ENCODE peak calls at places on chromosomes 16 and 17, in eight cellular contexts. F is A549, R is IMR-90, A is heart left ventricle, U is H54, W is tibial nerve, J is lower leg skin, M is testis. O is an unnamed sample.

GRCh38 chr17:38575781-38576180 is 30.0 kb downstream of the SRCIN1 start:
- DNase-seq in J (no peak), A (no peak), M (no peak), U (no peak), R (no peak), F (no peak), W (no peak), O (no peak)

GRCh38 chr17:78736526-78737079 is 45.5 kb downstream of the CYTH1 start:
- DNase-seq in A (peak), F (peak), J (peak), U (no peak), W (peak), R (no peak), M (peak), O (peak)

GRCh38 chr16:74073471-74073870 is 223.1 kb upstream of the PSMD7 start:
- DNase-seq in M (no peak), U (no peak), A (no peak), W (no peak), F (no peak), R (peak), J (peak), O (no peak)

GRCh38 chr16:11151156-11151904 is 104.7 kb downstream of the SOCS1 start:
- DNase-seq in J (no peak), R (no peak), W (no peak), U (no peak), M (no peak), F (no peak), A (no peak), O (no peak)

GRCh38 chr16:85380002-85380395 is 233.1 kb upstream of the GSE1 start:
- DNase-seq in M (no peak), A (no peak), J (no peak), U (no peak), R (no peak), W (no peak), F (no peak), O (no peak)

GRCh38 chr17:36934759-36935630 is 2.3 kb upstream of the LHX1 start:
- DNase-seq in R (no peak), J (peak), M (no peak), F (peak), A (no peak), U (no peak), W (no peak), O (no peak)

GRCh38 chr17:15123593-15124590 is 141.2 kb downstream of the PMP22 start:
- DNase-seq in A (no peak), F (no peak), U (no peak), M (no peak), J (no peak), R (peak), W (no peak), O (no peak)

GRCh38 chr17:81831957-81832607 is 1.0 kb downstream of the MCRIP1 start:
- DNase-seq in W (no peak), M (peak), J (no peak), F (no peak), U (no peak), A (no peak), R (peak), O (peak)

GRCh38 chr16:5776876-5777275 is 679.3 kb upstream of the EEF2KMT start:
- DNase-seq in F (no peak), U (no peak), J (no peak), M (no peak), W (no peak), A (no peak), R (no peak), O (no peak)

GRCh38 chr16:85845276-85845675 is 45.8 kb downstream of the COX4I1 start:
- DNase-seq in U (no peak), M (peak), W (no peak), J (no peak), F (no peak), A (no peak), R (no peak), O (no peak)

GRCh38 chr16:24950275-24950674 is 64.9 kb downstream of the ARHGAP17 start:
- DNase-seq in F (no peak), R (peak), J (peak), A (no peak), M (no peak), W (no peak), U (peak), O (no peak)

GRCh38 chr16:61791465-61791864 is 244.8 kb downstream of the CDH8 start:
- DNase-seq in U (no peak), A (no peak), R (no peak), M (no peak), W (no peak), F (no peak), J (no peak), O (no peak)

GRCh38 chr17:69672924-69673323 is 258.4 kb downstream of the MAP2K6 start:
- DNase-seq in F (peak), J (no peak), M (no peak), R (peak), A (no peak), W (no peak), U (peak), O (no peak)

GRCh38 chr16:11258553-11259287 is 2.7 kb upstream of the SOCS1 start:
- DNase-seq in W (peak), A (peak), J (peak), M (peak), U (no peak), F (no peak), R (no peak), O (peak)

GRCh38 chr16:69397821-69398521 is 12.2 kb upstream of the TERF2 start:
- DNase-seq in A (peak), R (peak), M (peak), F (peak), U (no peak), W (peak), J (no peak), O (peak)

GRCh38 chr17:73363788-73364522 is 52.2 kb upstream of the CDC42EP4 start:
- DNase-seq in J (no peak), M (no peak), A (no peak), U (no peak), R (no peak), F (no peak), W (no peak), O (no peak)

GRCh38 chr16:15607700-15608396 is 35.1 kb downstream of the MARF1 start:
- DNase-seq in R (peak), W (peak), J (no peak), F (no peak), A (peak), M (peak), U (no peak), O (no peak)

GRCh38 chr16:13923703-13924298 is 3.8 kb downstream of the ERCC4 start:
- DNase-seq in U (no peak), M (no peak), F (peak), W (no peak), R (peak), J (no peak), A (no peak), O (no peak)

GRCh38 chr16:11160676-11161115 is 95.3 kb downstream of the SOCS1 start:
- DNase-seq in J (no peak), U (no peak), A (no peak), M (no peak), W (no peak), R (no peak), F (no peak), O (no peak)

GRCh38 chr16:9351440-9351839 is 260.0 kb downstream of the HAPSTR1 start:
- DNase-seq in U (no peak), W (no peak), F (no peak), M (no peak), J (peak), A (no peak), R (no peak), O (no peak)

GRCh38 chr16:997440-998051 is 16.0 kb downstream of the SOX8 start:
- DNase-seq in R (peak), A (peak), U (no peak), M (no peak), J (no peak), F (peak), W (no peak), O (no peak)

GRCh38 chr17:81294512-81295030 is 536 bp downstream of the SLC38A10 start:
- DNase-seq in R (peak), A (no peak), F (no peak), W (no peak), M (peak), J (no peak), U (no peak), O (peak)

GRCh38 chr16:69859105-69859969 is 91.8 kb upstream of the CLEC18A start:
- DNase-seq in A (peak), U (no peak), M (peak), W (peak), J (no peak), F (peak), R (no peak), O (peak)

GRCh38 chr16:21611178-21611545 is 11.8 kb downstream of the METTL9 start:
- DNase-seq in F (no peak), R (peak), A (no peak), M (no peak), W (no peak), J (no peak), U (no peak), O (no peak)

GRCh38 chr17:27348196-27348595 is 54.3 kb downstream of the WSB1 start:
- DNase-seq in R (no peak), M (no peak), A (no peak), J (no peak), F (no peak), U (no peak), W (no peak), O (no peak)

GRCh38 chr16:64900517-64900916 is 221.3 kb downstream of the CDH11 start:
- DNase-seq in A (no peak), F (no peak), U (no peak), M (no peak), R (no peak), J (no peak), W (no peak), O (no peak)

GRCh38 chr17:9684955-9685621 is 39.8 kb downstream of the USP43 start:
- DNase-seq in F (peak), M (no peak), J (no peak), A (no peak), R (no peak), W (no peak), U (peak), O (no peak)
- TF ChIP-seq POLR2A in F (no peak), M (no peak), J (no peak), A (no peak), R (no peak), W (no peak), U (no peak), O (no peak)

GRCh38 chr17:7842950-7843535 is 9.0 kb downstream of the KDM6B start:
- DNase-seq in W (peak), M (peak), R (peak), J (peak), F (peak), U (no peak), A (peak), O (peak)

GRCh38 chr17:7841309-7841621 is 7.2 kb downstream of the KDM6B start:
- DNase-seq in J (no peak), R (no peak), W (no peak), F (no peak), A (no peak), M (no peak), U (no peak), O (no peak)

GRCh38 chr17:7841622-7842379 is 7.8 kb downstream of the KDM6B start:
- DNase-seq in M (peak), J (peak), A (peak), W (peak), R (peak), U (peak), F (peak), O (peak)

GRCh38 chr17:7843536-7844291 is 9.7 kb downstream of the KDM6B start:
- DNase-seq in J (peak), A (peak), F (peak), R (peak), U (peak), M (peak), W (peak), O (peak)

DNA sequence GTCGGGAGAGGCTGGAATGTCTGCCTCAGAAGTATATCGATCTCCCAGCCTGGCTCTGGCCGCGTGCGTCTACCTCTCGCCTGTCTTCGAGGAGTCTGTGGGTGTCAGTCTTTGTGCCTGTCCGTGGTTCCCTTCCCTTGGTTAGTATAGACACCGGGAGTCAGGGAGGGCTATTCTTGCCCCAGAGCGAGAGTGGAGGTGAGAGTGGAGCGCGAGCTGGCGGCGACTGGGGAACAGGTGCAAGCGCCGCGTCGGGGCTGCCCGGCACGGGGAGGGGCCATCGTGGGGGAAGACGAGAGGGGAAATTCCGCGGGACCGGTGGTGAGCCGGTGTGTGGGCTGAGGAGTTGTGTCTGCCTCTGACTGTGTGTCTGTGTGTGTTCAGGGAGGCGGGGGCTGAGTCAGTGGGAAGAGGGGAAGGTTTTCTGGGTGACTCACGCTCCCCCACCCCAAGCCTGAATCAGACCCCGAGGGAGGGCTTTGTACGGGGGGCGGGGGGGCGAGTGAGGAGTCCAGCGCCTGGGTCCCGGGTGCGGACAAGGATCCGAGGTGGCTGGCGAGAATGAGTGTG is 8.4 kb downstream of the KDM6B start:
- DNase-seq in R (peak), M (peak), J (no peak), W (peak), A (peak), F (peak), U (no peak), O (peak)
- TF ChIP-seq POLR2A in R (peak), M (no peak), J (no peak), W (no peak), A (no peak), F (no peak), U (peak), O (no peak)

GRCh38 chr16:12614662-12615278 is 188.9 kb downstream of the CPPED1 start:
- DNase-seq in R (no peak), A (no peak), W (no peak), J (no peak), U (no peak), F (no peak), M (no peak), O (no peak)

GRCh38 chr16:12613131-12613991 is 190.3 kb downstream of the CPPED1 start:
- DNase-seq in M (no peak), J (no peak), F (peak), R (peak), W (no peak), U (peak), A (no peak), O (no peak)

GRCh38 chr16:12611916-12612597 is 191.6 kb downstream of the CPPED1 start:
- DNase-seq in J (no peak), M (no peak), R (no peak), A (no peak), W (no peak), U (no peak), F (no peak), O (no peak)

GRCh38 chr16:12612598-12613101 is 191.0 kb downstream of the CPPED1 start:
- DNase-seq in F (peak), W (no peak), A (no peak), R (no peak), M (no peak), J (no peak), U (no peak), O (no peak)

GRCh38 chr16:12613992-12614661 is 189.6 kb downstream of the CPPED1 start:
- DNase-seq in U (no peak), J (no peak), A (no peak), F (no peak), M (no peak), R (no peak), W (no peak), O (no peak)
- TF ChIP-seq POLR2A in U (no peak), J (no peak), A (no peak), F (no peak), M (no peak), R (no peak), W (no peak), O (no peak)

GRCh38 chr17:32485261-32485955 is 1.4 kb upstream of the CDK5R1 start:
- DNase-seq in J (no peak), A (no peak), W (no peak), U (no peak), M (no peak), F (no peak), R (no peak), O (no peak)

GRCh38 chr17:32483451-32484019 is 3.3 kb upstream of the CDK5R1 start:
- DNase-seq in U (peak), A (peak), R (peak), F (peak), M (peak), W (peak), J (no peak), O (peak)

GRCh38 chr17:32484628-32485027 is 2.2 kb upstream of the CDK5R1 start:
- DNase-seq in M (no peak), R (no peak), W (no peak), U (no peak), A (no peak), F (no peak), J (no peak), O (no peak)

GRCh38 chr17:32482568-32483320 is 4.0 kb upstream of the CDK5R1 start:
- DNase-seq in R (peak), W (no peak), J (no peak), F (no peak), U (no peak), M (no peak), A (no peak), O (no peak)

GRCh38 chr17:32484041-32484461 is 2.7 kb upstream of the CDK5R1 start:
- DNase-seq in A (no peak), U (no peak), R (no peak), J (no peak), F (no peak), M (no peak), W (no peak), O (no peak)
- TF ChIP-seq POLR2A in A (no peak), U (no peak), R (no peak), J (no peak), F (no peak), M (no peak), W (no peak), O (no peak)

GRCh38 chr17:2399572-2400473 is 1.0 kb downstream of the MNT start:
- DNase-seq in F (peak), J (peak), W (peak), U (peak), A (peak), M (peak), R (peak), O (peak)
- TF ChIP-seq POLR2A in F (peak), J (no peak), W (peak), U (peak), A (peak), M (peak), R (peak), O (peak)

DNA sequence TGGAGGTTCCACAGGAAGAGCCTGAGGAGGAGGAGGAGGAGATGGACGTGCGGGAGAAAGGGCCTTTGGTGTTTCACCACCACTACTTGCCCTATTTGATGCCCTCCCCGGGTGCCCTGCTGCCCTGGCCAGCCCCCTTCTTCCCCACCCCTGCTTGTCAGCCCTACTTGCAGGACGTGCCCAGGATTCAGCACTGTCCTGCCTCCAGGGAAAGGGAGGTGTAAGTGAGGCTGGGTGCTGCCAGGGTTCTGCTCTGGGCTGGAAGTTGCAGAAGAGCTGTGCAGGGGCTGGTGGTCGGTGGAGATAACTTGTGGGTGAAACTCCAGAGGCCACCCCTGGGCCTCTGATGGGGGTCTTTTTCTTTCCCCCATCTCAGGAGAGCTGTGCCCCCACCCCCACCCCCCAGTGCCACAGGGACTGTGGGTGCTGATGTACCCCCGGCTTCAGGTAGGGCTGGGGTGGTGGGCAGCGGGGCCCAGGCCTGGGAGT is 3.0 kb downstream of the PRR29 start:
- DNase-seq in A (no peak), J (peak), U (no peak), M (no peak), W (no peak), R (no peak), F (no peak), O (no peak)
- TF ChIP-seq POLR2A in A (no peak), J (no peak), U (no peak), M (no peak), W (no peak), R (no peak), F (no peak), O (no peak)